ENCODE peak calls at places on chromosomes 2 and 18, in seven cellular contexts. K is activated naive CD4-positive, alpha-beta T cell; V is NCI-H345; B is caudate nucleus; I is ELF-1; P is small intestine; M is activated CD4-positive, alpha-beta memory T cell treated with anti-CD3 and anti-CD28 coated beads for 36 hours. U is an unnamed sample.

GRCh38 chr2:178553047-178553446 is 72.8 kb downstream of the PLEKHA3 start:
- DNase-seq in I (no peak), B (peak), M (no peak), K (no peak), V (no peak), P (no peak), U (no peak)

GRCh38 chr2:219596954-219597551 is 604 bp upstream of the STK11IP start:
- DNase-seq in M (no peak), P (peak), B (no peak), I (no peak), V (no peak), K (no peak), U (no peak)

GRCh38 chr2:216012133-216012829 is 1.1 kb downstream of the MREG start:
- DNase-seq in V (no peak), K (no peak), P (peak), B (no peak), M (no peak), I (no peak), U (no peak)

GRCh38 chr2:233852056-233852455 is 2.3 kb downstream of the HJURP start:
- DNase-seq in M (no peak), V (no peak), I (no peak), P (no peak), B (no peak), K (no peak), U (no peak)

GRCh38 chr2:33476100-33476792 is at the start of gene RASGRP3:
- DNase-seq in K (peak), M (peak), P (peak), I (peak), B (peak), V (peak), U (no peak)

GRCh38 chr2:106187426-106187825 is 6.7 kb downstream of the UXS1 start:
- DNase-seq in I (no peak), K (no peak), P (no peak), V (no peak), B (no peak), M (no peak), U (no peak)

GRCh38 chr18:47528343-47528742 is 276.9 kb upstream of the SKOR2 start:
- DNase-seq in B (no peak), I (no peak), M (no peak), V (no peak), K (no peak), P (no peak), U (no peak)

GRCh38 chr2:226655871-226656270 is 143.7 kb downstream of the IRS1 start:
- DNase-seq in I (no peak), V (no peak), K (no peak), B (no peak), P (peak), M (no peak), U (no peak)

GRCh38 chr2:181131584-181131983 is 151.2 kb downstream of the UBE2E3 start:
- DNase-seq in B (no peak), P (no peak), V (no peak), K (no peak), I (no peak), M (no peak), U (no peak)

GRCh38 chr2:45946023-45946422 is 294.5 kb downstream of the PRKCE start:
- DNase-seq in K (no peak), M (no peak), I (no peak), V (no peak), P (no peak), B (no peak), U (no peak)

GRCh38 chr18:64097497-64097896 is 51.4 kb downstream of the LINC00305 start:
- DNase-seq in V (no peak), M (no peak), B (no peak), P (no peak), K (no peak), I (no peak), U (no peak)

GRCh38 chr2:197464180-197464579 is 10.8 kb downstream of the COQ10B start:
- DNase-seq in M (no peak), P (no peak), K (no peak), B (no peak), V (no peak), I (no peak), U (no peak)

GRCh38 chr2:14530506-14530905 is 102.0 kb upstream of the LRATD1 start:
- DNase-seq in I (no peak), K (no peak), V (no peak), P (no peak), M (no peak), B (no peak), U (no peak)

GRCh38 chr18:13254971-13255927 is 36.7 kb downstream of the LDLRAD4 start:
- DNase-seq in M (peak), V (no peak), I (no peak), K (no peak), B (no peak), P (no peak), U (no peak)

GRCh38 chr18:28831908-28832307 is 655.0 kb upstream of the CDH2 start:
- DNase-seq in M (no peak), K (no peak), I (no peak), P (no peak), B (no peak), V (no peak), U (no peak)

GRCh38 chr2:238945433-238946150 is 97.7 kb downstream of the TWIST2 start:
- DNase-seq in V (no peak), K (no peak), M (peak), B (no peak), P (peak), I (peak), U (no peak)

U was measured in NCI-H510A.